ENCODE peak calls at places on chromosomes 12 and 14, in four cellular contexts. F, Y, L and B are unnamed samples.

GRCh38 chr14:22824711-22825359 is 4.9 kb upstream of the MRPL52 start:
- DNase-seq in Y (peak), F (no peak), L (peak), B (no peak)

GRCh38 chr14:62301076-62301475 is 538.9 kb downstream of the SNAPC1 start:
- DNase-seq in Y (no peak), L (no peak), F (no peak), B (no peak)

GRCh38 chr12:111942557-111942956 is 70.4 kb downstream of the TMEM116 start:
- DNase-seq in F (no peak), Y (peak), L (peak), B (peak)

GRCh38 chr12:5438671-5439200 is 6.8 kb downstream of the NTF3 start:
- DNase-seq in Y (no peak), F (no peak), L (peak), B (no peak)

GRCh38 chr14:26917086-26917485 is 319.3 kb upstream of the NOVA1 start:
- DNase-seq in F (no peak), L (peak), Y (no peak), B (peak)

GRCh38 chr12:123225443-123225842 is 7.5 kb downstream of the MPHOSPH9 start:
- DNase-seq in Y (no peak), F (no peak), L (no peak), B (no peak)

GRCh38 chr12:76719171-76719631 is 44.7 kb upstream of the ZDHHC17 start:
- DNase-seq in L (peak), Y (no peak), F (no peak), B (peak)

GRCh38 chr12:59695379-59695778 is 99.5 kb downstream of the SLC16A7 start:
- DNase-seq in Y (peak), L (peak), F (no peak), B (no peak)

GRCh38 chr12:52015393-52016081 is 8.8 kb downstream of the TAMALIN start:
- DNase-seq in L (no peak), F (no peak), Y (no peak), B (no peak)

DNA sequence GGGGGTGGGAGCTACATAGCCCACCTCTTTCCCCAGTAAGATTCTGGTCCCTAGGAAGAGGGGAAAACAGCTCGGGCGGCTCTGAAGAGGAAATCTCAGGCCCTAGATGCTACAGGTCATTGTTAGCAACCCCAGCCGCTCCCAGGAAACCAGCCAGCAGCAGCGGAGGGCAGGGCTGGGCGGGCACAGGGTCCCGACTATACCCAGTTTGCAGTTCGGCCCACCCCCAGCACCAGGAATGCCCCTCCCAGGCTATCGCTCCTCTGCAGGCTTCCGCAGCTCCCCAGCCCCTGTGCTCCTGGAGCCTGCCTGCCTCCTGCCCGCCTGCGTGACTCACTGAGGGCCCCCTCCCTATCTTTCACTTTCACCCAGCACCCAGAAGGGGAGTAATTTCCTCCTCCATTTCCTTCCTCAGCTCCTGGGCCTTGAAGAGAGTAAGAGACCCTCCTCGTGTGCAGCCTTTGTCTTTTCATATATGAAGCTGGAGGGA is 27.2 kb upstream of the PNMA1 start:
- DNase-seq in F (peak), Y (peak), L (peak), B (no peak)
- TF ChIP-seq CTCF in F (no peak), Y (no peak), L (peak), B (no peak)

GRCh38 chr14:93943930-93944329 is 16.8 kb downstream of the FAM181A start:
- DNase-seq in L (no peak), Y (no peak), F (no peak), B (no peak)
- TF ChIP-seq CTCF in L (no peak), Y (no peak), F (no peak), B (no peak)

GRCh38 chr14:101716956-101717662 is 44.4 kb upstream of the PPP2R5C start:
- DNase-seq in L (no peak), Y (no peak), F (no peak), B (no peak)
- TF ChIP-seq CTCF in L (no peak), Y (no peak), F (no peak), B (no peak)

DNA sequence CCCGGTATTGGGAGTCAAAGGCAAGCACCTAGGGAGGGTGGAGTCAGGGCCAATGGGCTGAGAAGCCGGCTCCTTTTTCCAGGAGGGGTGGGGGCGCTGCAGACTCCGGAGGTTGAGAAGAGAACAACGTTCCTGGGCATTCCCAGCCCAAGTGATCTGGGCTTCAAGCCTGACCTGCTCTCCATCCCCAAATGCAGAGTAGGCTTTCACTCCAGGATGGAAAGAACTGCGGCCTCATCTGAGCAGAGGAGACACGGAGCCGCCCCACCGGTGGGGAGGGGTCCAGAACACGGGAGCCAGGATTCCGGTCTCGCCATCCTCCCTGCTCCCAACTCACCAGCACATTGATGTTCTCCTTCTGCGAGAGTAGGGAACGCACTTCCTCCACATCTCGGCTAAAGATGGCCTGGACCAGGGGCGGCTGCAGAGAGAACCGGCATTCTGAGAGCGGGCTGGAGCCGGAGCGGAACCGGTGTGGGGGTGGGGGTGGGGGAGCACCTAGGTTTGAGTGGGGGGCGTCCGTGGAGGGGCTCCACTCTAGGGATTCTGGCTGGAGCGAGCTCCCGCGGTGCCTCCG is 605 bp downstream of the ANKRD52 start:
- DNase-seq in L (peak), F (no peak), Y (no peak), B (no peak)
- TF ChIP-seq CTCF in L (no peak), F (no peak), Y (peak), B (peak)

GRCh38 chr12:64694130-64695078 is 64.8 kb downstream of the GNS start:
- DNase-seq in Y (no peak), L (no peak), F (no peak), B (no peak)
- TF ChIP-seq CTCF in Y (no peak), L (no peak), F (no peak), B (no peak)